ENCODE peak calls at places on chromosomes 6 and 20, in five cellular contexts. Q, B, J, M and T are unnamed samples.

GRCh38 chr20:43681468-43681942 is 14.6 kb downstream of the MYBL2 start:
- DNase-seq in Q (no peak), B (peak), J (no peak), M (no peak), T (no peak)

GRCh38 chr6:151675746-151676459 is 131.6 kb upstream of the ESR1 start:
- DNase-seq in Q (no peak), B (peak), J (no peak), M (no peak), T (no peak)

GRCh38 chr20:36473164-36473563 is 68.2 kb upstream of the MYL9 start:
- DNase-seq in Q (no peak), B (no peak), J (no peak), M (no peak), T (no peak)

GRCh38 chr6:44650495-44650894 is 263.0 kb downstream of the CDC5L start:
- DNase-seq in Q (no peak), B (no peak), J (no peak), M (no peak), T (no peak)

GRCh38 chr6:165662041-165662491 is 975 bp downstream of the PDE10A start:
- DNase-seq in Q (no peak), B (peak), J (peak), M (no peak), T (no peak)

GRCh38 chr20:59820204-59821041 is 113.0 kb downstream of the SYCP2 start:
- DNase-seq in Q (no peak), B (no peak), J (no peak), M (no peak), T (no peak)

GRCh38 chr6:53179961-53180651 is 31.5 kb upstream of the GCM1 start:
- DNase-seq in Q (no peak), B (no peak), J (no peak), M (no peak), T (no peak)

GRCh38 chr6:13354331-13355042 is 26.1 kb upstream of the TBC1D7 start:
- DNase-seq in Q (peak), B (no peak), J (no peak), M (no peak), T (no peak)

GRCh38 chr20:36604952-36605308 is 649 bp upstream of the RAB5IF start:
- DNase-seq in Q (no peak), B (no peak), J (no peak), M (no peak), T (no peak)

GRCh38 chr20:38343798-38344701 is 2.2 kb upstream of the LBP start:
- DNase-seq in Q (no peak), B (no peak), J (no peak), M (no peak), T (no peak)

GRCh38 chr6:108944058-108944457 is 95.8 kb downstream of the ARMC2 start:
- DNase-seq in Q (no peak), B (no peak), J (no peak), M (no peak), T (no peak)

GRCh38 chr6:81708306-81708705 is 44.2 kb downstream of the TENT5A start:
- DNase-seq in Q (no peak), B (peak), J (no peak), M (no peak), T (no peak)

GRCh38 chr6:87714093-87714809 is 12.2 kb upstream of the AKIRIN2 start:
- DNase-seq in Q (peak), B (no peak), J (no peak), M (no peak), T (no peak)

GRCh38 chr6:108453601-108454157 is 107.0 kb upstream of the FOXO3 start:
- DNase-seq in Q (no peak), B (no peak), J (no peak), M (no peak), T (no peak)

GRCh38 chr6:620166-620565 is 36.7 kb downstream of the HUS1B start:
- DNase-seq in Q (no peak), B (no peak), J (peak), M (no peak), T (no peak)

GRCh38 chr6:108275971-108276370 is 15.1 kb upstream of the SNX3 start:
- DNase-seq in Q (no peak), B (no peak), J (no peak), M (no peak), T (no peak)

GRCh38 chr20:25035924-25036323 is 22.0 kb downstream of the ACSS1 start:
- DNase-seq in Q (no peak), B (no peak), J (no peak), M (no peak), T (no peak)

GRCh38 chr6:133631421-133631820 is 257.5 kb upstream of the TCF21 start:
- DNase-seq in Q (no peak), B (no peak), J (no peak), M (no peak), T (no peak)

GRCh38 chr6:138817799-138818198 is 21.9 kb downstream of the ECT2L start:
- DNase-seq in Q (peak), B (no peak), J (no peak), M (no peak), T (peak)

GRCh38 chr6:86744048-86744447 is 193.3 kb upstream of the HTR1E start:
- DNase-seq in Q (no peak), B (no peak), J (no peak), M (no peak), T (no peak)

GRCh38 chr6:24321538-24322162 is 36.2 kb downstream of the DCDC2 start:
- DNase-seq in Q (no peak), B (peak), J (no peak), M (no peak), T (no peak)

GRCh38 chr20:18431206-18431605 is 35.6 kb downstream of the DZANK1 start:
- DNase-seq in Q (no peak), B (no peak), J (no peak), M (no peak), T (no peak)

GRCh38 chr6:159061805-159062563 is 17.2 kb upstream of the TAGAP start:
- DNase-seq in Q (no peak), B (no peak), J (no peak), M (no peak), T (no peak)

GRCh38 chr6:131258816-131259476 is 123.7 kb downstream of the AKAP7 start:
- DNase-seq in Q (peak), B (no peak), J (no peak), M (no peak), T (no peak)

GRCh38 chr20:58906894-58907293 is 54.4 kb downstream of the GNAS start:
- DNase-seq in Q (peak), B (no peak), J (no peak), M (no peak), T (no peak)

GRCh38 chr6:3616565-3617176 is 134.8 kb downstream of the PXDC1 start:
- DNase-seq in Q (no peak), B (no peak), J (no peak), M (no peak), T (no peak)

GRCh38 chr6:36627801-36628246 is 33.7 kb downstream of the SRSF3 start:
- DNase-seq in Q (no peak), B (no peak), J (no peak), M (no peak), T (peak)

GRCh38 chr6:3233321-3233720 is 5.9 kb upstream of the TUBB2B start:
- DNase-seq in Q (no peak), B (no peak), J (no peak), M (no peak), T (no peak)

GRCh38 chr6:165751486-165751885 is 88.4 kb upstream of the PDE10A start:
- DNase-seq in Q (no peak), B (no peak), J (no peak), M (no peak), T (no peak)

GRCh38 chr6:137832110-137832509 is 34.9 kb upstream of the TNFAIP3 start:
- DNase-seq in Q (peak), B (peak), J (no peak), M (no peak), T (no peak)

GRCh38 chr6:170542031-170542719 is 10.9 kb downstream of the PSMB1 start:
- DNase-seq in Q (no peak), B (no peak), J (no peak), M (no peak), T (no peak)

GRCh38 chr6:139752086-139752485 is 377.6 kb upstream of the CITED2 start:
- DNase-seq in Q (no peak), B (no peak), J (no peak), M (no peak), T (no peak)

GRCh38 chr6:129704708-129705107 is 5.3 kb downstream of the ARHGAP18 start:
- DNase-seq in Q (no peak), B (no peak), J (no peak), M (no peak), T (no peak)

GRCh38 chr20:63150911-63151531 is 64.9 kb downstream of the YTHDF1 start:
- DNase-seq in Q (no peak), B (no peak), J (peak), M (no peak), T (no peak)

GRCh38 chr20:63230800-63231268 is 4.9 kb upstream of the BIRC7 start:
- DNase-seq in Q (no peak), B (peak), J (no peak), M (no peak), T (no peak)

GRCh38 chr6:170440437-170440836 is 112.7 kb downstream of the PSMB1 start:
- DNase-seq in Q (no peak), B (no peak), J (no peak), M (no peak), T (no peak)

GRCh38 chr6:92715991-92716390 is 703.4 kb downstream of the EPHA7 start:
- DNase-seq in Q (no peak), B (peak), J (no peak), M (no peak), T (no peak)

GRCh38 chr6:157868835-157869234 is 45.8 kb downstream of the SNX9 start:
- DNase-seq in Q (no peak), B (no peak), J (no peak), M (no peak), T (no peak)

GRCh38 chr6:318265-318890 is 26.1 kb downstream of the DUSP22 start:
- DNase-seq in Q (no peak), B (no peak), J (peak), M (no peak), T (no peak)

GRCh38 chr6:149615805-149616204 is 32.7 kb downstream of the KATNA1 start:
- DNase-seq in Q (no peak), B (no peak), J (no peak), M (no peak), T (no peak)
- TF ChIP-seq CTCF in Q (no peak), B (no peak), J (no peak), M (no peak), T (no peak)

DNA sequence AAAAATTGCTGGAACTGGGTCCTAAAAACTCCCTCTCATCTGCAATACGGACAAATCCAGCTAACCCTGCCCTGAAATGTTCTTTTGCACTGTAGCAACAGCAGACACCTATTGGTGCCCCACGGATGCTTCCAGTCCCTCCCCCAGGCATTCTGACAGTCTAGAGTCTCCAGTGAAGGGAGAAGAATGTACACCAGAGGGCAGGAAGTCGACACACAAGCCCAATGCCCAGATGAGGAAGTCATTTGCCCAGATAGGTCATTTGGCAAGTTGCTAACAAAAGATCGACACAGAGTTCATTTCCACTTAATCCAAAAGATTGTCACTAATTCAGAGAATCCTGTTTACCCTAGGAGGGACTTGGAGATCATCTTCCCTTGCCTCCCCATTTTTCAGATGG is 293.0 kb upstream of the PRDM1 start:
- DNase-seq in Q (no peak), B (no peak), J (no peak), M (no peak), T (no peak)
- TF ChIP-seq CTCF in Q (peak), B (no peak), J (no peak), M (no peak), T (peak)

GRCh38 chr20:42610070-42610469 is 579.6 kb downstream of the PTPRT start:
- DNase-seq in Q (no peak), B (no peak), J (no peak), M (no peak), T (no peak)
- TF ChIP-seq CTCF in Q (no peak), B (no peak), J (no peak), M (no peak), T (no peak)

GRCh38 chr6:144063744-144064401 is 31.5 kb downstream of the SF3B5 start:
- DNase-seq in Q (no peak), B (peak), J (peak), M (peak), T (no peak)
- TF ChIP-seq CTCF in Q (peak), B (peak), J (no peak), M (peak), T (no peak)

GRCh38 chr6:22078802-22079545 is 217.9 kb downstream of the PRL start:
- DNase-seq in Q (no peak), B (peak), J (no peak), M (no peak), T (no peak)
- TF ChIP-seq CTCF in Q (no peak), B (no peak), J (no peak), M (no peak), T (no peak)

GRCh38 chr20:44720617-44720993 is 5.4 kb downstream of the CCN5 start:
- DNase-seq in Q (no peak), B (peak), J (no peak), M (no peak), T (no peak)

GRCh38 chr20:44715495-44716308 is 533 bp downstream of the CCN5 start:
- DNase-seq in Q (no peak), B (no peak), J (no peak), M (no peak), T (no peak)

GRCh38 chr20:44719841-44720240 is 4.7 kb downstream of the CCN5 start:
- DNase-seq in Q (no peak), B (no peak), J (peak), M (no peak), T (no peak)

GRCh38 chr20:44716309-44717106 is 1.3 kb downstream of the CCN5 start:
- DNase-seq in Q (no peak), B (no peak), J (no peak), M (no peak), T (no peak)

DNA sequence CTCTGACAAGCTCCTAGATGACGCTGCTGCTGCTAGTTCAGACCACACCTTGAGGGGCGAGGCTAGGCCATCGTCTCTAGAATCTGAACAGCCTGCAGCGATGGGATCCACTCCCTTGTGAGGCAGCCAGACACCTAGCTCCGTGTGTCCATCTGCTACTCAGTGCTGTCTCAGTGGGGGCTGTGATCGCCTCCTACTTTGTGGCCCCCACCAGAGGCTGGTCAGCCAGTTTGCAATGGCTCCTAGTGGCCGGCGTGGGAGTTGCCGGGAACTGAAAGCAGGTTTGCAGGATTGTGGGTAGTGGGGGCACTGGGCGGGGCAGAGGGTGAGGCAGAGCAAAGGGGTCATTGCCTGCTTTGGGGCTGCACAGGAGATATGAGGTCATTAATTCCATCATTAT is 2.8 kb downstream of the CCN5 start:
- DNase-seq in Q (no peak), B (no peak), J (no peak), M (no peak), T (no peak)
- TF ChIP-seq CTCF in Q (peak), B (peak), J (no peak), M (no peak), T (peak)

DNA sequence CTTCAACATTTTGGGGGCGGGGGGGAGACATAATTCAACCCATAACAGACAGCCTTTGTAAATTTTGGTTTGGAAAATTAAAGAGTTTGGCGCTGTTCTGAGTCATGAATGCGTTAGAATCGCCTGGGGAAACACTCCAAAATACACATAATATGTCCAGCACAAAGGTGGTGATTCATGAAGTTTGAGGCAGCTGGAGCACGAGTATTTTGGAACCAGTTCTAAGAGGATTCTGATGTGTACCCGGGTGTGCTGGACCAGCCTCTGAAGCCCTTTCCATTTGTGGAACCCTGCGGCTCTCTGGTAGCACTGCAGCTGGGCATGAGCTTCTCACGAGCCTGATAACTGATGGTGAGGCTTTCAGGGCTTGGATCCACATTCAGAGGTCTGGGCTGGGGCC is 4.7 kb downstream of the GMPR start:
- DNase-seq in Q (no peak), B (no peak), J (no peak), M (no peak), T (peak)
- TF ChIP-seq CTCF in Q (no peak), B (no peak), J (no peak), M (no peak), T (no peak)

GRCh38 chr20:57387945-57388351 is 3.2 kb upstream of the RBM38 start:
- DNase-seq in Q (no peak), B (no peak), J (no peak), M (no peak), T (no peak)

GRCh38 chr20:57389695-57390603 is 1.2 kb upstream of the RBM38 start:
- DNase-seq in Q (no peak), B (no peak), J (peak), M (no peak), T (no peak)

GRCh38 chr20:57387463-57387862 is 3.7 kb upstream of the RBM38 start:
- DNase-seq in Q (no peak), B (no peak), J (no peak), M (no peak), T (no peak)

GRCh38 chr20:57390604-57391438 is at the start of gene RBM38:
- DNase-seq in Q (no peak), B (peak), J (peak), M (no peak), T (no peak)

DNA sequence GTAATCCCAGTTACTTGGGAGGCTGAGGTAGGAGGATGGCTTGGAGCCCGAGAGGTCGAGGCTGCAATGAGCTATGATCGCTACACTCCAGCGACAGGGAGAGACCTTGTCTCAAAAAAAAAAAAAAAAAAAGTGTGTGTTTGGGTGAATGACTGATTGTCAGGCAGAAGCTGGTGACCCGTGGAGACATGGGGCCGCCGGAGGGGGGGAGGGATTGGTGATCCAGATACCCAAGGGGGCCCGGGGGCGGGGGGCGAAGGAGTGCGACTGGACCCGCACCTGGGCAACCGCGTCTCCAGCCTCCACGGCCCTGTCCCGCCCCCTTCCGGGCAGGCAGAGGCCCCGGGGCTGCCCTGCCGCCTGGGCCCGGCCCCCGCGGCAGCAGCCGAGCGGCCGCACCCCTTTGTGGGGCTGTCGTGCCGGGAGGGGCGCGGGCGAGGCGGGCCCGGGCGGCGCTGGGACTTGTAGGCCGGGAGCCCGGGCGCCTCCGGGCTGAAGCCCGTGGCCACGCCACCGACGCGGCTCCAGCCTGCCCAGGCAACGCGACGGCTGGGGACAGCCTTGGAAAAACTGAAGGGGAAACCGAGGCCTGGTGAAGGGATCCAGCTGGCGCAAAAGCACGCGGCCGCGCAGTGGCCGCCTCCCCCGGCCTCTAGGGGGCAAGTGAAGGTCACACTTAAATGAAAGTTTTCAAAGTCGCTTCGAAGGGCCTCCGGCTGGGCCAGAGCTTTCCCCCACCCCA is 2.1 kb upstream of the RBM38 start:
- DNase-seq in Q (no peak), B (peak), J (peak), M (peak), T (peak)
- TF ChIP-seq CTCF in Q (no peak), B (no peak), J (peak), M (peak), T (peak)